ENCODE peak calls at places on chromosomes 16 and 17, in seven cellular contexts. One of them, this sample, is unnamed.

GRCh38 chr17:3888343-3889171 is 4.3 kb downstream of the CAMKK1 start:
- DNase-seq in T-helper 17 cell: no peak
- DNase-seq in HepG2: no peak
- DNase-seq in activated T-helper 9 cell treated with anti-CD3 and anti-CD28 coated beads, Interleukin-2, amount 50 U/mL, for 16 hours: no peak
- DNase-seq in HuH-7.5: no peak
- DNase-seq in LHCN-M2: peak
- DNase-seq in stimulated activated CD4-positive, alpha-beta T cell treated with anti-CD3 and anti-CD28 coated beads, Interleukin-4, amount 100 ng/mL, for 24 hours: no peak
- DNase-seq in this sample: peak

GRCh38 chr17:73290399-73291259 is 21.2 kb downstream of the CDC42EP4 start:
- DNase-seq in HepG2: no peak
- DNase-seq in activated T-helper 9 cell treated with anti-CD3 and anti-CD28 coated beads, Interleukin-2, amount 50 U/mL, for 16 hours: no peak
- DNase-seq in LHCN-M2: no peak
- DNase-seq in HuH-7.5: no peak
- DNase-seq in stimulated activated CD4-positive, alpha-beta T cell treated with anti-CD3 and anti-CD28 coated beads, Interleukin-4, amount 100 ng/mL, for 24 hours: no peak
- DNase-seq in T-helper 17 cell: no peak
- DNase-seq in this sample: no peak

GRCh38 chr17:78559749-78560368 is 17.3 kb downstream of the DNAH17 start:
- DNase-seq in activated T-helper 9 cell treated with anti-CD3 and anti-CD28 coated beads, Interleukin-2, amount 50 U/mL, for 16 hours: no peak
- DNase-seq in T-helper 17 cell: no peak
- DNase-seq in HuH-7.5: no peak
- DNase-seq in LHCN-M2: no peak
- DNase-seq in stimulated activated CD4-positive, alpha-beta T cell treated with anti-CD3 and anti-CD28 coated beads, Interleukin-4, amount 100 ng/mL, for 24 hours: no peak
- DNase-seq in HepG2: no peak
- DNase-seq in this sample: no peak

GRCh38 chr17:43952724-43953666 is 745 bp downstream of the PYY start:
- DNase-seq in T-helper 17 cell: no peak
- DNase-seq in stimulated activated CD4-positive, alpha-beta T cell treated with anti-CD3 and anti-CD28 coated beads, Interleukin-4, amount 100 ng/mL, for 24 hours: no peak
- DNase-seq in HuH-7.5: no peak
- DNase-seq in LHCN-M2: no peak
- DNase-seq in activated T-helper 9 cell treated with anti-CD3 and anti-CD28 coated beads, Interleukin-2, amount 50 U/mL, for 16 hours: no peak
- DNase-seq in HepG2: no peak
- DNase-seq in this sample: no peak

GRCh38 chr16:84933774-84934571 is 77.4 kb downstream of the ZDHHC7 start:
- DNase-seq in activated T-helper 9 cell treated with anti-CD3 and anti-CD28 coated beads, Interleukin-2, amount 50 U/mL, for 16 hours: no peak
- DNase-seq in HepG2: peak
- DNase-seq in HuH-7.5: no peak
- DNase-seq in T-helper 17 cell: no peak
- DNase-seq in stimulated activated CD4-positive, alpha-beta T cell treated with anti-CD3 and anti-CD28 coated beads, Interleukin-4, amount 100 ng/mL, for 24 hours: no peak
- DNase-seq in LHCN-M2: no peak
- DNase-seq in this sample: no peak

GRCh38 chr17:50719924-50720805 is 762 bp downstream of the LUC7L3 start:
- DNase-seq in HepG2: no peak
- DNase-seq in stimulated activated CD4-positive, alpha-beta T cell treated with anti-CD3 and anti-CD28 coated beads, Interleukin-4, amount 100 ng/mL, for 24 hours: no peak
- DNase-seq in HuH-7.5: no peak
- DNase-seq in activated T-helper 9 cell treated with anti-CD3 and anti-CD28 coated beads, Interleukin-2, amount 50 U/mL, for 16 hours: no peak
- DNase-seq in T-helper 17 cell: no peak
- DNase-seq in LHCN-M2: no peak
- DNase-seq in this sample: no peak

GRCh38 chr16:85334718-85335583 is 222.7 kb upstream of the CIBAR2 start:
- DNase-seq in activated T-helper 9 cell treated with anti-CD3 and anti-CD28 coated beads, Interleukin-2, amount 50 U/mL, for 16 hours: no peak
- DNase-seq in LHCN-M2: no peak
- DNase-seq in T-helper 17 cell: no peak
- DNase-seq in HuH-7.5: peak
- DNase-seq in stimulated activated CD4-positive, alpha-beta T cell treated with anti-CD3 and anti-CD28 coated beads, Interleukin-4, amount 100 ng/mL, for 24 hours: peak
- DNase-seq in HepG2: peak
- DNase-seq in this sample: peak

GRCh38 chr17:17590141-17590735 is 1.3 kb downstream of the PEMT start:
- DNase-seq in T-helper 17 cell: no peak
- DNase-seq in HepG2: no peak
- DNase-seq in LHCN-M2: no peak
- DNase-seq in activated T-helper 9 cell treated with anti-CD3 and anti-CD28 coated beads, Interleukin-2, amount 50 U/mL, for 16 hours: no peak
- DNase-seq in stimulated activated CD4-positive, alpha-beta T cell treated with anti-CD3 and anti-CD28 coated beads, Interleukin-4, amount 100 ng/mL, for 24 hours: no peak
- DNase-seq in HuH-7.5: no peak
- DNase-seq in this sample: no peak

GRCh38 chr16:82715833-82716232 is 89.1 kb downstream of the CDH13 start:
- DNase-seq in HepG2: no peak
- DNase-seq in HuH-7.5: no peak
- DNase-seq in LHCN-M2: peak
- DNase-seq in stimulated activated CD4-positive, alpha-beta T cell treated with anti-CD3 and anti-CD28 coated beads, Interleukin-4, amount 100 ng/mL, for 24 hours: no peak
- DNase-seq in T-helper 17 cell: no peak
- DNase-seq in activated T-helper 9 cell treated with anti-CD3 and anti-CD28 coated beads, Interleukin-2, amount 50 U/mL, for 16 hours: no peak
- DNase-seq in this sample: no peak

GRCh38 chr17:75288784-75289121 is 480 bp downstream of the SLC25A19 start:
- DNase-seq in HuH-7.5: peak
- DNase-seq in stimulated activated CD4-positive, alpha-beta T cell treated with anti-CD3 and anti-CD28 coated beads, Interleukin-4, amount 100 ng/mL, for 24 hours: peak
- DNase-seq in activated T-helper 9 cell treated with anti-CD3 and anti-CD28 coated beads, Interleukin-2, amount 50 U/mL, for 16 hours: no peak
- DNase-seq in HepG2: peak
- DNase-seq in LHCN-M2: no peak
- DNase-seq in T-helper 17 cell: peak
- DNase-seq in this sample: peak

GRCh38 chr17:20268700-20269475 is 198.5 kb downstream of the LGALS9B start:
- DNase-seq in HepG2: no peak
- DNase-seq in T-helper 17 cell: no peak
- DNase-seq in stimulated activated CD4-positive, alpha-beta T cell treated with anti-CD3 and anti-CD28 coated beads, Interleukin-4, amount 100 ng/mL, for 24 hours: no peak
- DNase-seq in activated T-helper 9 cell treated with anti-CD3 and anti-CD28 coated beads, Interleukin-2, amount 50 U/mL, for 16 hours: no peak
- DNase-seq in LHCN-M2: no peak
- DNase-seq in HuH-7.5: no peak
- DNase-seq in this sample: no peak

GRCh38 chr16:30820952-30821421 is 34.0 kb upstream of the ZNF629 start:
- DNase-seq in activated T-helper 9 cell treated with anti-CD3 and anti-CD28 coated beads, Interleukin-2, amount 50 U/mL, for 16 hours: no peak
- DNase-seq in HepG2: no peak
- DNase-seq in stimulated activated CD4-positive, alpha-beta T cell treated with anti-CD3 and anti-CD28 coated beads, Interleukin-4, amount 100 ng/mL, for 24 hours: no peak
- DNase-seq in HuH-7.5: no peak
- DNase-seq in LHCN-M2: no peak
- DNase-seq in T-helper 17 cell: no peak
- DNase-seq in this sample: no peak

GRCh38 chr16:73172621-73173312 is 124.8 kb upstream of the ZFHX3 start:
- DNase-seq in stimulated activated CD4-positive, alpha-beta T cell treated with anti-CD3 and anti-CD28 coated beads, Interleukin-4, amount 100 ng/mL, for 24 hours: no peak
- DNase-seq in T-helper 17 cell: no peak
- DNase-seq in LHCN-M2: peak
- DNase-seq in activated T-helper 9 cell treated with anti-CD3 and anti-CD28 coated beads, Interleukin-2, amount 50 U/mL, for 16 hours: no peak
- DNase-seq in HepG2: no peak
- DNase-seq in HuH-7.5: no peak
- DNase-seq in this sample: peak

GRCh38 chr16:12675852-12676251 is 127.8 kb downstream of the CPPED1 start:
- DNase-seq in LHCN-M2: peak
- DNase-seq in HepG2: no peak
- DNase-seq in stimulated activated CD4-positive, alpha-beta T cell treated with anti-CD3 and anti-CD28 coated beads, Interleukin-4, amount 100 ng/mL, for 24 hours: no peak
- DNase-seq in HuH-7.5: no peak
- DNase-seq in activated T-helper 9 cell treated with anti-CD3 and anti-CD28 coated beads, Interleukin-2, amount 50 U/mL, for 16 hours: no peak
- DNase-seq in T-helper 17 cell: no peak
- DNase-seq in this sample: no peak

GRCh38 chr16:85004587-85005205 is 6.6 kb downstream of the ZDHHC7 start:
- DNase-seq in HuH-7.5: no peak
- DNase-seq in HepG2: no peak
- DNase-seq in stimulated activated CD4-positive, alpha-beta T cell treated with anti-CD3 and anti-CD28 coated beads, Interleukin-4, amount 100 ng/mL, for 24 hours: no peak
- DNase-seq in T-helper 17 cell: no peak
- DNase-seq in activated T-helper 9 cell treated with anti-CD3 and anti-CD28 coated beads, Interleukin-2, amount 50 U/mL, for 16 hours: no peak
- DNase-seq in LHCN-M2: peak
- DNase-seq in this sample: no peak

GRCh38 chr16:48504216-48504615 is 105.8 kb downstream of the N4BP1 start:
- DNase-seq in stimulated activated CD4-positive, alpha-beta T cell treated with anti-CD3 and anti-CD28 coated beads, Interleukin-4, amount 100 ng/mL, for 24 hours: no peak
- DNase-seq in LHCN-M2: no peak
- DNase-seq in HepG2: no peak
- DNase-seq in HuH-7.5: no peak
- DNase-seq in T-helper 17 cell: no peak
- DNase-seq in activated T-helper 9 cell treated with anti-CD3 and anti-CD28 coated beads, Interleukin-2, amount 50 U/mL, for 16 hours: no peak
- DNase-seq in this sample: no peak

GRCh38 chr17:63274156-63274555 is 171.9 kb downstream of the CYB561 start:
- DNase-seq in activated T-helper 9 cell treated with anti-CD3 and anti-CD28 coated beads, Interleukin-2, amount 50 U/mL, for 16 hours: no peak
- DNase-seq in LHCN-M2: peak
- DNase-seq in HepG2: no peak
- DNase-seq in stimulated activated CD4-positive, alpha-beta T cell treated with anti-CD3 and anti-CD28 coated beads, Interleukin-4, amount 100 ng/mL, for 24 hours: no peak
- DNase-seq in T-helper 17 cell: no peak
- DNase-seq in HuH-7.5: no peak
- DNase-seq in this sample: no peak

GRCh38 chr16:69620564-69620963 is 54.8 kb downstream of the NFAT5 start:
- DNase-seq in stimulated activated CD4-positive, alpha-beta T cell treated with anti-CD3 and anti-CD28 coated beads, Interleukin-4, amount 100 ng/mL, for 24 hours: no peak
- DNase-seq in T-helper 17 cell: no peak
- DNase-seq in HepG2: no peak
- DNase-seq in HuH-7.5: no peak
- DNase-seq in LHCN-M2: no peak
- DNase-seq in activated T-helper 9 cell treated with anti-CD3 and anti-CD28 coated beads, Interleukin-2, amount 50 U/mL, for 16 hours: no peak
- DNase-seq in this sample: no peak

GRCh38 chr17:46853896-46854444 is 2.6 kb downstream of the WNT9B start:
- DNase-seq in HepG2: no peak
- DNase-seq in LHCN-M2: no peak
- DNase-seq in stimulated activated CD4-positive, alpha-beta T cell treated with anti-CD3 and anti-CD28 coated beads, Interleukin-4, amount 100 ng/mL, for 24 hours: no peak
- DNase-seq in activated T-helper 9 cell treated with anti-CD3 and anti-CD28 coated beads, Interleukin-2, amount 50 U/mL, for 16 hours: no peak
- DNase-seq in T-helper 17 cell: no peak
- DNase-seq in HuH-7.5: no peak
- DNase-seq in this sample: no peak

GRCh38 chr17:4523946-4524345 is 25.3 kb downstream of the SPNS2 start:
- DNase-seq in HepG2: no peak
- DNase-seq in HuH-7.5: no peak
- DNase-seq in LHCN-M2: no peak
- DNase-seq in T-helper 17 cell: no peak
- DNase-seq in stimulated activated CD4-positive, alpha-beta T cell treated with anti-CD3 and anti-CD28 coated beads, Interleukin-4, amount 100 ng/mL, for 24 hours: no peak
- DNase-seq in activated T-helper 9 cell treated with anti-CD3 and anti-CD28 coated beads, Interleukin-2, amount 50 U/mL, for 16 hours: no peak
- DNase-seq in this sample: no peak

GRCh38 chr17:74244543-74244942 is 29.5 kb upstream of the DNAI2 start:
- DNase-seq in stimulated activated CD4-positive, alpha-beta T cell treated with anti-CD3 and anti-CD28 coated beads, Interleukin-4, amount 100 ng/mL, for 24 hours: no peak
- DNase-seq in HepG2: no peak
- DNase-seq in LHCN-M2: no peak
- DNase-seq in HuH-7.5: no peak
- DNase-seq in T-helper 17 cell: no peak
- DNase-seq in activated T-helper 9 cell treated with anti-CD3 and anti-CD28 coated beads, Interleukin-2, amount 50 U/mL, for 16 hours: no peak
- DNase-seq in this sample: no peak

GRCh38 chr16:4360538-4361021 is 9.5 kb upstream of the PAM16 start:
- DNase-seq in HuH-7.5: no peak
- DNase-seq in T-helper 17 cell: no peak
- DNase-seq in stimulated activated CD4-positive, alpha-beta T cell treated with anti-CD3 and anti-CD28 coated beads, Interleukin-4, amount 100 ng/mL, for 24 hours: no peak
- DNase-seq in HepG2: no peak
- DNase-seq in activated T-helper 9 cell treated with anti-CD3 and anti-CD28 coated beads, Interleukin-2, amount 50 U/mL, for 16 hours: no peak
- DNase-seq in LHCN-M2: no peak
- DNase-seq in this sample: no peak

GRCh38 chr16:56662357-56663354 is 4.9 kb downstream of the MT1F start:
- DNase-seq in activated T-helper 9 cell treated with anti-CD3 and anti-CD28 coated beads, Interleukin-2, amount 50 U/mL, for 16 hours: no peak
- DNase-seq in HuH-7.5: no peak
- DNase-seq in stimulated activated CD4-positive, alpha-beta T cell treated with anti-CD3 and anti-CD28 coated beads, Interleukin-4, amount 100 ng/mL, for 24 hours: peak
- DNase-seq in HepG2: no peak
- DNase-seq in LHCN-M2: no peak
- DNase-seq in T-helper 17 cell: no peak
- DNase-seq in this sample: no peak

GRCh38 chr16:73350707-73351452 is 303.0 kb upstream of the ZFHX3 start:
- DNase-seq in T-helper 17 cell: no peak
- DNase-seq in HepG2: no peak
- DNase-seq in activated T-helper 9 cell treated with anti-CD3 and anti-CD28 coated beads, Interleukin-2, amount 50 U/mL, for 16 hours: no peak
- DNase-seq in LHCN-M2: no peak
- DNase-seq in HuH-7.5: no peak
- DNase-seq in stimulated activated CD4-positive, alpha-beta T cell treated with anti-CD3 and anti-CD28 coated beads, Interleukin-4, amount 100 ng/mL, for 24 hours: no peak
- DNase-seq in this sample: no peak

GRCh38 chr16:67865318-67865717 is 7.5 kb upstream of the EDC4 start:
- DNase-seq in activated T-helper 9 cell treated with anti-CD3 and anti-CD28 coated beads, Interleukin-2, amount 50 U/mL, for 16 hours: no peak
- DNase-seq in stimulated activated CD4-positive, alpha-beta T cell treated with anti-CD3 and anti-CD28 coated beads, Interleukin-4, amount 100 ng/mL, for 24 hours: no peak
- DNase-seq in LHCN-M2: peak
- DNase-seq in HuH-7.5: no peak
- DNase-seq in HepG2: peak
- DNase-seq in T-helper 17 cell: no peak
- DNase-seq in this sample: no peak

GRCh38 chr17:49515196-49515770 is 20.2 kb downstream of the NGFR start:
- DNase-seq in activated T-helper 9 cell treated with anti-CD3 and anti-CD28 coated beads, Interleukin-2, amount 50 U/mL, for 16 hours: no peak
- DNase-seq in stimulated activated CD4-positive, alpha-beta T cell treated with anti-CD3 and anti-CD28 coated beads, Interleukin-4, amount 100 ng/mL, for 24 hours: no peak
- DNase-seq in LHCN-M2: peak
- DNase-seq in HuH-7.5: no peak
- DNase-seq in HepG2: peak
- DNase-seq in T-helper 17 cell: no peak
- DNase-seq in this sample: peak

GRCh38 chr17:34556951-34557350 is 22.4 kb upstream of the TMEM132E start:
- DNase-seq in LHCN-M2: no peak
- DNase-seq in HepG2: no peak
- DNase-seq in stimulated activated CD4-positive, alpha-beta T cell treated with anti-CD3 and anti-CD28 coated beads, Interleukin-4, amount 100 ng/mL, for 24 hours: no peak
- DNase-seq in activated T-helper 9 cell treated with anti-CD3 and anti-CD28 coated beads, Interleukin-2, amount 50 U/mL, for 16 hours: no peak
- DNase-seq in T-helper 17 cell: no peak
- DNase-seq in HuH-7.5: no peak
- DNase-seq in this sample: no peak

GRCh38 chr17:35588196-35588920 is 1.2 kb downstream of the AP2B1 start:
- DNase-seq in LHCN-M2: peak
- DNase-seq in HuH-7.5: no peak
- DNase-seq in stimulated activated CD4-positive, alpha-beta T cell treated with anti-CD3 and anti-CD28 coated beads, Interleukin-4, amount 100 ng/mL, for 24 hours: peak
- DNase-seq in HepG2: no peak
- DNase-seq in T-helper 17 cell: no peak
- DNase-seq in activated T-helper 9 cell treated with anti-CD3 and anti-CD28 coated beads, Interleukin-2, amount 50 U/mL, for 16 hours: no peak
- DNase-seq in this sample: peak